ENCODE peak calls at places on chromosomes 6 and 20, in four cellular contexts. A is HL-60, N is lung, T is heart right ventricle. O is an unnamed sample.

GRCh38 chr20:36135821-36136220 is 18.7 kb upstream of the EPB41L1 start:
- DNase-seq in A (no peak), T (no peak), N (no peak), O (no peak)

GRCh38 chr20:37627060-37627766 is 66.6 kb upstream of the CTNNBL1 start:
- DNase-seq in A (peak), T (peak), N (no peak), O (peak)

GRCh38 chr6:108168980-108169800 is 3.4 kb downstream of the NR2E1 start:
- DNase-seq in T (no peak), A (no peak), N (no peak), O (no peak)

GRCh38 chr6:452301-453067 is 60.9 kb downstream of the IRF4 start:
- DNase-seq in T (no peak), N (no peak), A (no peak), O (no peak)

GRCh38 chr6:44060622-44061374 is 66.5 kb downstream of the MRPL14 start:
- DNase-seq in N (no peak), T (no peak), A (peak), O (no peak)

GRCh38 chr6:121403981-121404380 is 31.5 kb upstream of the GJA1 start:
- DNase-seq in N (no peak), T (no peak), A (no peak), O (no peak)

GRCh38 chr6:13711384-13711725 is 280 bp downstream of the RANBP9 start:
- DNase-seq in A (peak), N (no peak), T (no peak), O (no peak)

GRCh38 chr6:24064106-24064505 is 61.9 kb upstream of the NRSN1 start:
- DNase-seq in A (peak), T (no peak), N (no peak), O (no peak)

GRCh38 chr6:364609-365540 is 26.7 kb upstream of the IRF4 start:
- DNase-seq in N (no peak), T (no peak), A (no peak), O (no peak)

GRCh38 chr6:14128017-14128416 is 10.4 kb downstream of the CD83 start:
- DNase-seq in N (no peak), A (no peak), T (no peak), O (no peak)

GRCh38 chr6:32967151-32968091 is 973 bp upstream of the BRD2 start:
- DNase-seq in A (peak), T (peak), N (no peak), O (peak)

GRCh38 chr20:35001596-35002362 is 46.1 kb downstream of the MYH7B start:
- DNase-seq in N (no peak), A (no peak), T (no peak), O (no peak)

GRCh38 chr20:4326194-4327065 is 311.1 kb upstream of the RNF24 start:
- DNase-seq in T (peak), A (no peak), N (no peak), O (no peak)

GRCh38 chr20:3277686-3278465 is 38.9 kb upstream of the SLC4A11 start:
- DNase-seq in A (no peak), T (no peak), N (no peak), O (no peak)

GRCh38 chr6:127192911-127193503 is 73.7 kb upstream of the RNF146 start:
- DNase-seq in A (peak), N (no peak), T (no peak), O (peak)

GRCh38 chr6:29628419-29629281 is 4.3 kb downstream of the GABBR1 start:
- DNase-seq in N (peak), T (peak), A (peak), O (peak)

GRCh38 chr20:1075564-1075963 is 42.8 kb upstream of the PSMF1 start:
- DNase-seq in T (no peak), A (no peak), N (no peak), O (no peak)

GRCh38 chr6:73388800-73389512 is 5.7 kb upstream of the DDX43 start:
- DNase-seq in N (peak), T (peak), A (peak), O (peak)

GRCh38 chr20:50772418-50773185 is 22.3 kb upstream of the BCAS4 start:
- DNase-seq in A (no peak), T (no peak), N (no peak), O (no peak)

GRCh38 chr20:50776122-50776795 is 18.6 kb upstream of the BCAS4 start:
- DNase-seq in N (no peak), T (no peak), A (no peak), O (no peak)

GRCh38 chr20:50774515-50774914 is 20.3 kb upstream of the BCAS4 start:
- DNase-seq in N (no peak), T (no peak), A (no peak), O (no peak)

GRCh38 chr20:50777373-50777772 is 17.5 kb upstream of the BCAS4 start:
- DNase-seq in A (no peak), T (no peak), N (no peak), O (no peak)
- H3K4me3 ChIP-seq in A (no peak), T (no peak), N (no peak), O (no peak)

GRCh38 chr6:4997862-4998261 is 6.0 kb downstream of the RPP40 start:
- DNase-seq in N (no peak), A (no peak), T (no peak), O (no peak)
- TF ChIP-seq CTCF in N (no peak), A (no peak), T (no peak), O (no peak)

DNA sequence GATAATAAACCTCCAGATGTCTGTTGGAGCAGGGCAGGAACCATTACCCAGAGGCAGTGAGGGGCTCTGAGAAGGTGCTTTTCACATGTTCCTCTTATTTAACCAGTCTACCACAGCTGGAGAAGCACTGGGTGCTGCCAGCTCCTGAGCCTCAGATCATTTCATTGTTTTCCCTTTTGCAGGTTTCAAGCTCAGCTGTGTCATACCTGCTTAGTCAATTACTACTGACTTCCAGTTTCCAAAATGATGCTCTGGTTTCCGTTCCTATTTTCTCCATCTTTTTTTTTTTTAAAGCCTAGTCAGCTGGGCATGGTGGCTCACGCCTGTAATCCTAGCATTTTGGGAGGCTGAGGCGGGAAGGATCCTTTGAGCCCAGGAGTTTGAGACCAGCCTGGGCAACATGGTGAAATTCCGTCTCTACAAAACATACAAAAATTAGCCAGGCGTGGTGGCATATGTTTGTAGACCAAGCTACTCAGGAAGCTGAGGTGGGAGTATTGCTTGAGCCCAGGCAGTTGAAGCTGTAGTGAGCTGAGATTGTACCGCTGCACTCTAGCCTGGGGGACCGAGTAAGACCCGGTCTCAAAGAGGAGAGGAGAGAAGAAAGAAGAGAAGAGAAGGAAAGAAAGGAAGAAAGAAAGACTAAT is 6.7 kb downstream of the FLOT1 start:
- DNase-seq in T (no peak), A (no peak), N (no peak), O (no peak)
- H3K4me3 ChIP-seq in T (no peak), A (no peak), N (no peak), O (no peak)

GRCh38 chr6:114240800-114241199 is 102.0 kb downstream of the HS3ST5 start:
- DNase-seq in A (no peak), N (no peak), T (no peak), O (no peak)
- TF ChIP-seq CTCF in A (no peak), N (no peak), T (no peak), O (no peak)

GRCh38 chr20:63622096-63622495 is 4.8 kb downstream of the GMEB2 start:
- DNase-seq in N (no peak), A (no peak), T (no peak), O (no peak)
- H3K4me3 ChIP-seq in N (no peak), A (no peak), T (no peak), O (no peak)

GRCh38 chr6:125858427-125859320 is 67.9 kb downstream of the NCOA7 start:
- DNase-seq in A (peak), T (peak), N (peak), O (peak)
- TF ChIP-seq CTCF in A (peak), T (peak), N (peak), O (peak)

GRCh38 chr6:36677753-36678487 is 594 bp upstream of the CDKN1A start:
- DNase-seq in T (no peak), N (no peak), A (no peak), O (no peak)
- H3K4me3 ChIP-seq in T (peak), N (no peak), A (peak), O (peak)

GRCh38 chr6:53651764-53652401 is 13.7 kb downstream of the KLHL31 start:
- DNase-seq in A (peak), N (peak), T (peak), O (peak)
- TF ChIP-seq CTCF in A (peak), N (no peak), T (no peak), O (peak)

DNA sequence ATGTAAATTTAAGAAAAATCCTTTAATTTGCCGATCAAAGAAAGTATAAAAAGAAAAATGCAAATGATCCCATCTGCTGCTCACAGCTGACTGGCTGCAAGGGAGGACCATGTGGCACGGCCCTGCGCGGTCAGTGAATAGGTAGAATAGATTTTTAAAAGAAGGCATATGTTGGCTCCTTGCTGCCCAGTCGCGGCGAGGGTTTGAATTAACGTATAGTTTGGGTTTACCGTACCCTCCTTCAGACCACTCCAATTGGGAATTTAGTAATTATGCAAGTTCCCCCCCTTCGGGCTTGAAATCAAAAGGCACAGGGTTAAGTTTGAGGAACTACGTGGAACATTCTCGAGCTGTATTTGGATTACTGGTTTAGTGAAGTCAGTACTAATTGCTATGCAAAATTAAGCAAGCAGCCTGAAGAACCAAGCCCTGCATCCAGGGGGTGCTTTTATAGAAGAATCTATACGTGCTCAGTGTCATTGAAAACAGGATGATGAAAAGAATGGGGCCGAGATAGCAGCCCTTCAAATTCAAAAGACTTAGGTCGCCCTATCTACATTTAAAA is 1.1 kb upstream of the BEND3 start:
- DNase-seq in N (peak), A (peak), T (no peak), O (no peak)
- H3K4me3 ChIP-seq in N (no peak), A (peak), T (peak), O (peak)